ENCODE peak calls at places on chromosomes 4 and X, in eight cellular contexts. N, G, I, B, U, S, X and Z are unnamed samples.

GRCh38 chr4:128958194-128958593 is 135.1 kb downstream of the SCLT1 start:
- DNase-seq in I (no peak), G (no peak), N (no peak), S (no peak), X (no peak), B (no peak), U (no peak), Z (no peak)

GRCh38 chr4:140049024-140049923 is 104.7 kb downstream of the MAML3 start:
- DNase-seq in U (no peak), X (peak), N (peak), I (peak), G (no peak), B (peak), S (peak), Z (no peak)

GRCh38 chr4:15004701-15005301 is 2.5 kb downstream of the CPEB2 start:
- DNase-seq in N (no peak), S (peak), X (peak), B (peak), I (peak), U (peak), G (no peak), Z (no peak)

GRCh38 chr4:8547108-8547911 is 32.9 kb upstream of the GPR78 start:
- DNase-seq in G (no peak), N (no peak), B (no peak), I (no peak), S (no peak), U (peak), X (no peak), Z (no peak)

GRCh38 chr4:124874172-124874450 is 161.6 kb upstream of the ANKRD50 start:
- DNase-seq in B (no peak), G (no peak), I (no peak), N (no peak), S (no peak), X (no peak), U (no peak), Z (no peak)

GRCh38 chr4:8745036-8745827 is 126.4 kb downstream of the HMX1 start:
- DNase-seq in G (no peak), N (no peak), S (no peak), B (no peak), X (no peak), I (no peak), U (no peak), Z (no peak)

GRCh38 chr4:180799798-180800197 is 1443.4 kb upstream of the TENM3 start:
- DNase-seq in X (no peak), B (no peak), U (no peak), N (no peak), I (no peak), G (no peak), S (no peak), Z (no peak)

GRCh38 chr4:1406416-1406945 is at the start of gene NKX1-1:
- DNase-seq in N (no peak), S (no peak), X (no peak), B (no peak), I (no peak), U (no peak), G (no peak), Z (no peak)

GRCh38 chr4:86815653-86816052 is 33.5 kb downstream of the SLC10A6 start:
- DNase-seq in G (no peak), B (no peak), U (no peak), I (no peak), N (no peak), S (no peak), X (no peak), Z (no peak)

GRCh38 chrX:51407520-51408409 is 75.1 kb downstream of the NUDT10 start:
- DNase-seq in G (no peak), B (no peak), U (no peak), N (no peak), I (no peak), X (no peak), S (no peak), Z (no peak)

GRCh38 chr4:683982-684571 is 4.9 kb downstream of the SLC49A3 start:
- DNase-seq in U (no peak), G (no peak), N (no peak), I (peak), X (no peak), B (no peak), S (peak), Z (no peak)

GRCh38 chrX:103817502-103817901 is 14.6 kb downstream of the RAB9B start:
- DNase-seq in B (peak), X (no peak), I (peak), G (peak), U (no peak), N (peak), S (no peak), Z (no peak)

GRCh38 chrX:73400136-73400748 is 46.6 kb upstream of the CDX4 start:
- DNase-seq in N (no peak), G (no peak), X (no peak), S (no peak), B (no peak), I (no peak), U (no peak), Z (no peak)

GRCh38 chrX:106973433-106974149 is 26.4 kb downstream of the MORC4 start:
- DNase-seq in X (no peak), U (no peak), G (no peak), B (no peak), S (no peak), N (no peak), I (no peak), Z (no peak)

GRCh38 chrX:41066391-41066790 is 18.9 kb upstream of the USP9X start:
- DNase-seq in X (no peak), S (no peak), B (no peak), U (no peak), I (no peak), N (no peak), G (no peak), Z (no peak)

GRCh38 chr4:156909010-156909409 is 62.6 kb downstream of the PDGFC start:
- DNase-seq in N (no peak), U (no peak), I (no peak), G (no peak), X (no peak), B (no peak), S (no peak), Z (no peak)

GRCh38 chr4:14607578-14607977 is 394.7 kb upstream of the CPEB2 start:
- DNase-seq in G (no peak), X (no peak), S (peak), I (no peak), N (no peak), B (no peak), U (no peak), Z (peak)

GRCh38 chrX:10010686-10011085 is 43.5 kb downstream of the CLDN34 start:
- DNase-seq in G (no peak), I (no peak), S (no peak), B (no peak), U (no peak), X (no peak), N (no peak), Z (no peak)

GRCh38 chrX:68183612-68184214 is 249.6 kb downstream of the OPHN1 start:
- DNase-seq in S (no peak), B (no peak), I (no peak), G (peak), U (no peak), N (peak), X (no peak), Z (no peak)

GRCh38 chr4:101693842-101694398 is 96.6 kb upstream of the BANK1 start:
- DNase-seq in N (peak), B (no peak), S (no peak), X (no peak), I (no peak), G (no peak), U (no peak), Z (no peak)

GRCh38 chrX:2552621-2553297 is 52.0 kb upstream of the DHRSX start:
- DNase-seq in I (peak), U (peak), G (peak), S (peak), X (no peak), N (no peak), B (no peak), Z (no peak)

GRCh38 chr4:156754832-156755570 is 216.6 kb downstream of the PDGFC start:
- DNase-seq in S (no peak), N (no peak), B (no peak), X (no peak), U (no peak), I (no peak), G (no peak), Z (no peak)

GRCh38 chrX:110509778-110510510 is 151.3 kb downstream of the RTL9 start:
- DNase-seq in U (no peak), I (no peak), G (no peak), B (no peak), X (no peak), N (no peak), S (no peak), Z (no peak)

GRCh38 chr4:169682360-169683047 is 62.1 kb downstream of the CLCN3 start:
- DNase-seq in B (no peak), G (no peak), N (no peak), I (no peak), S (peak), U (no peak), X (no peak), Z (no peak)

GRCh38 chr4:168562021-168562691 is 65.3 kb downstream of the PALLD start:
- DNase-seq in X (no peak), N (no peak), S (no peak), G (no peak), U (no peak), B (no peak), I (no peak), Z (no peak)

GRCh38 chrX:134604701-134605271 is 53.5 kb downstream of the PLAC1 start:
- DNase-seq in B (no peak), I (no peak), N (no peak), U (no peak), X (no peak), S (no peak), G (no peak), Z (no peak)

GRCh38 chr4:174389439-174389838 is 105.7 kb downstream of the CEP44 start:
- DNase-seq in S (no peak), U (no peak), I (no peak), G (no peak), B (no peak), X (no peak), N (no peak), Z (no peak)

GRCh38 chrX:119145241-119145653 is 17.6 kb upstream of the KIAA1210 start:
- DNase-seq in U (no peak), I (peak), N (no peak), G (no peak), X (no peak), B (no peak), S (no peak), Z (no peak)

GRCh38 chr4:59960143-59960542 is 1240.0 kb upstream of the ADGRL3 start:
- DNase-seq in I (no peak), U (no peak), S (no peak), X (no peak), B (no peak), N (no peak), G (no peak), Z (no peak)

GRCh38 chr4:149923736-149924135 is 108.1 kb upstream of the IQCM start:
- DNase-seq in X (no peak), N (no peak), I (no peak), S (no peak), G (no peak), U (no peak), B (no peak), Z (no peak)

GRCh38 chr4:81882222-81882621 is 410.5 kb upstream of the RASGEF1B start:
- DNase-seq in X (no peak), S (no peak), U (no peak), I (no peak), N (no peak), B (no peak), G (no peak), Z (no peak)

GRCh38 chr4:27198971-27199370 is 338.3 kb downstream of the STIM2 start:
- DNase-seq in I (no peak), U (no peak), G (no peak), X (no peak), S (no peak), B (no peak), N (no peak), Z (no peak)

GRCh38 chr4:186553717-186554116 is 1.6 kb downstream of the MTNR1A start:
- DNase-seq in B (no peak), U (no peak), X (no peak), I (no peak), N (no peak), G (no peak), S (no peak), Z (no peak)

GRCh38 chrX:45840411-45840950 is 639.8 kb upstream of the DIPK2B start:
- DNase-seq in S (no peak), N (no peak), I (no peak), X (no peak), B (no peak), G (no peak), U (no peak), Z (no peak)

GRCh38 chrX:44022964-44023363 is 49.8 kb upstream of the NDP start:
- DNase-seq in B (no peak), I (no peak), G (no peak), S (no peak), N (no peak), U (no peak), X (no peak), Z (no peak)

GRCh38 chr4:55758570-55758969 is 61.0 kb upstream of the EXOC1L start:
- DNase-seq in U (no peak), X (no peak), I (no peak), B (no peak), N (no peak), G (no peak), S (no peak), Z (no peak)

GRCh38 chrX:106742831-106743230 is 16.3 kb downstream of the RNF128 start:
- DNase-seq in I (no peak), S (no peak), U (no peak), B (no peak), G (no peak), N (no peak), X (no peak), Z (no peak)

GRCh38 chr4:165402375-165402774 is 23.6 kb downstream of the CPE start:
- DNase-seq in U (no peak), S (no peak), I (no peak), N (no peak), X (no peak), B (no peak), G (no peak), Z (no peak)